ENCODE peak calls at places on chromosome 21, in six cellular contexts. F, H, N, V, S and P are unnamed samples. For H3K4me1, the result is how much of the 10 kb centered on the place peaks cover.

GRCh38 chr21:44376606-44377005 is 23.2 kb downstream of the TRPM2 start:
- DNase-seq in F (no peak), H (no peak), N (no peak), V (no peak), S (no peak), P (no peak)

GRCh38 chr21:31340942-31341487 is 3.0 kb downstream of the TIAM1 start:
- DNase-seq in F (no peak), H (no peak), N (no peak), V (no peak), S (no peak), P (no peak)

GRCh38 chr21:42376338-42376982 is 10.1 kb upstream of the TFF1 start:
- DNase-seq in F (no peak), H (peak), N (no peak), V (no peak), S (no peak), P (peak)

GRCh38 chr21:29508311-29508710 is 209.6 kb downstream of the BACH1 start:
- DNase-seq in F (no peak), H (no peak), N (no peak), V (no peak), S (no peak), P (no peak)

GRCh38 chr21:45305831-45306230 is 18.1 kb upstream of the POFUT2 start:
- DNase-seq in F (no peak), H (no peak), N (no peak), V (no peak), S (no peak), P (no peak)

GRCh38 chr21:25944672-25945213 is 210.0 kb downstream of the GABPA start:
- DNase-seq in F (no peak), H (no peak), N (peak), V (no peak), S (no peak), P (no peak)

GRCh38 chr21:23356905-23357304 is 2250.4 kb downstream of the MRPL39 start:
- DNase-seq in F (no peak), H (no peak), N (no peak), V (no peak), S (no peak), P (no peak)

GRCh38 chr21:34908424-34909055 is 140.6 kb downstream of the RUNX1 start:
- DNase-seq in F (no peak), H (peak), N (no peak), V (no peak), S (no peak), P (no peak)

GRCh38 chr21:31394309-31394708 is 50.2 kb upstream of the TIAM1 start:
- DNase-seq in F (no peak), H (no peak), N (no peak), V (no peak), S (no peak), P (no peak)

GRCh38 chr21:19565587-19565986 is 1162.0 kb upstream of the TMPRSS15 start:
- DNase-seq in F (no peak), H (peak), N (no peak), V (no peak), S (no peak), P (no peak)

GRCh38 chr21:43825936-43826622 is 36.7 kb downstream of the RRP1 start:
- DNase-seq in F (peak), H (peak), N (no peak), V (no peak), S (no peak), P (no peak)

GRCh38 chr21:34536820-34537219 is 24.8 kb upstream of the KCNE1 start:
- DNase-seq in F (no peak), H (no peak), N (peak), V (no peak), S (no peak), P (no peak)

GRCh38 chr21:14401217-14401616 is 18.3 kb upstream of the HSPA13 start:
- DNase-seq in F (no peak), H (no peak), N (no peak), V (no peak), S (no peak), P (no peak)

GRCh38 chr21:28818663-28819278 is 173.9 kb downstream of the LTN1 start:
- DNase-seq in F (no peak), H (no peak), N (no peak), V (no peak), S (no peak), P (no peak)

GRCh38 chr21:41361786-41362604 is at the start of gene MX2:
- DNase-seq in F (no peak), H (peak), N (peak), V (peak), S (no peak), P (peak)

GRCh38 chr21:23694396-23694795 is 1912.9 kb downstream of the MRPL39 start:
- DNase-seq in F (no peak), H (peak), N (no peak), V (no peak), S (no peak), P (no peak)

GRCh38 chr21:34802180-34802899 is 133.5 kb downstream of the CLIC6 start:
- DNase-seq in F (no peak), H (no peak), N (no peak), V (no peak), S (no peak), P (no peak)

GRCh38 chr21:44648557-44649311 is 2.5 kb downstream of the KRTAP10-11 start:
- DNase-seq in F (no peak), H (no peak), N (no peak), V (no peak), S (no peak), P (no peak)

GRCh38 chr21:32096411-32096810 is 182.4 kb downstream of the MIS18A start:
- DNase-seq in F (peak), H (peak), N (no peak), V (peak), S (peak), P (peak)

GRCh38 chr21:33041981-33042380 is 16.2 kb downstream of the OLIG2 start:
- DNase-seq in F (no peak), H (no peak), N (peak), V (no peak), S (no peak), P (no peak)

GRCh38 chr21:31459457-31459856 is 115.4 kb upstream of the TIAM1 start:
- DNase-seq in F (peak), H (no peak), N (no peak), V (no peak), S (no peak), P (no peak)

GRCh38 chr21:8992731-8993174 is 1528.6 kb upstream of the TPTE start:
- DNase-seq in F (no peak), H (peak), N (no peak), V (no peak), S (no peak), P (peak)

GRCh38 chr21:35298757-35299156 is 249.7 kb upstream of the RUNX1 start:
- DNase-seq in F (no peak), H (peak), N (no peak), V (no peak), S (no peak), P (no peak)

GRCh38 chr21:29196021-29196663 is 65.7 kb downstream of the MAP3K7CL start:
- DNase-seq in F (no peak), H (peak), N (peak), V (peak), S (no peak), P (peak)

GRCh38 chr21:29145837-29146453 is 15.5 kb downstream of the MAP3K7CL start:
- DNase-seq in F (no peak), H (no peak), N (no peak), V (no peak), S (no peak), P (no peak)

GRCh38 chr21:44926364-44927101 is 5.8 kb upstream of the ITGB2 start:
- DNase-seq in F (no peak), H (peak), N (peak), V (no peak), S (no peak), P (peak)

GRCh38 chr21:23968722-23969647 is 1638.3 kb downstream of the MRPL39 start:
- DNase-seq in F (peak), H (peak), N (peak), V (peak), S (peak), P (peak)

GRCh38 chr21:44653656-44654575 is 543 bp downstream of the KRTAP12-4 start:
- DNase-seq in F (no peak), H (no peak), N (no peak), V (no peak), S (no peak), P (no peak)

GRCh38 chr21:14687277-14687642 is 141.1 kb upstream of the SAMSN1 start:
- DNase-seq in F (no peak), H (no peak), N (no peak), V (peak), S (no peak), P (no peak)

GRCh38 chr21:43343095-43343991 is 83.6 kb downstream of the SIK1 start:
- DNase-seq in F (no peak), H (peak), N (no peak), V (no peak), S (no peak), P (no peak)

GRCh38 chr21:35204850-35205564 is 155.9 kb upstream of the RUNX1 start:
- DNase-seq in F (no peak), H (no peak), N (peak), V (peak), S (no peak), P (peak)

DNA sequence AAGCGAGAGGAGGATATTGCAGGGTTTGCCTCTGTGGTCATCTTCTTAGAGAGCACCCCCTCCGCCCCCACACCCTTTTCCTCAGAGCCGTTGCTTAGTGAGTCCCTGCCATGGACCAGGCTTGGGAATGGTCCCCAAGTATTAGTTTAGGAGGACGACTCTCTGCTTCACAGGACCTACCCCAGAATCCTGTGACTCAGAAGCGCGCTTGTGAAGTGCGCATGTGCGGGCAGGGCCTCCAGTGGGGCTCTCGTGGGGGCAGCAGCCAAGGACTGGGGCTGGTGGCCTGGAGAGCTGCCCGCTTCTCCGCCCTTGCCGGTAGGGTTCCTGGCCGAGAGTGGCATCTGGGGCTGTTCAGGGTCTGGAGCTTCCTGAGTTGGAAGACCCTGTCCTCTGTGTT is 37.3 kb upstream of the HMGN1 start:
- DNase-seq in F (no peak), H (no peak), N (no peak), V (no peak), S (no peak), P (no peak)
- H3K4me1 ChIP-seq in F (under half), H (under half), N (under half), V (under half), S (under half), P (under half)

GRCh38 chr21:39007532-39007931 is 175.7 kb downstream of the PSMG1 start:
- DNase-seq in F (no peak), H (peak), N (no peak), V (no peak), S (no peak), P (no peak)
- H3K4me2 ChIP-seq in F (no peak), H (no peak), N (no peak), V (no peak), S (no peak), P (no peak)

GRCh38 chr21:46557469-46557868 is 47.4 kb downstream of the S100B start:
- DNase-seq in F (no peak), H (no peak), N (no peak), V (no peak), S (no peak), P (no peak)

GRCh38 chr21:46555225-46555617 is 49.7 kb downstream of the S100B start:
- DNase-seq in F (no peak), H (no peak), N (no peak), V (no peak), S (no peak), P (no peak)

GRCh38 chr21:46555678-46556077 is 49.2 kb downstream of the S100B start:
- DNase-seq in F (no peak), H (no peak), N (no peak), V (no peak), S (no peak), P (no peak)

GRCh38 chr21:46557919-46558392 is 46.9 kb downstream of the S100B start:
- DNase-seq in F (no peak), H (no peak), N (no peak), V (no peak), S (no peak), P (no peak)

DNA sequence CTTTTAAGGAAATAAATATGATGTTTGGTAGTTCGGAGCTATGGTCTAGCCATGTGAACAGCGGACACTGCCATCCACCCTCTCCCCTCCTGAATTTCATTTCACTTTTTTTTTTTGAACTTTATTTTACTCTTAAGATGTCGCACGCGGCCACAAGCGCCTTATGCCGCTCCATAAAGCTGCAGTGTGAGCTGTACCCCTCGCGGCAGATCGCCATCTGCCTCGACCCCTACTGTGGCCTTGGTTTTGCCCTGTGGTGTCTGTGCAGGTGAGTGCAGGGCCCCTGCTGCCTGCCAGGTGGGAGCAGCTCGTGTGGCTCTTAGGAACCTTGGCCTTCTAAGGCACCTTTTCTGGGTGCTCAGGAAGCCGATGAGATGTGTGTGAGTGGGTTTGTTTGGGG is 48.1 kb downstream of the S100B start:
- DNase-seq in F (no peak), H (no peak), N (no peak), V (no peak), S (no peak), P (no peak)
- H3K4me1 ChIP-seq in F (under half), H (under half), N (under half), V (under half), S (under half), P (under half)

GRCh38 chr21:36613554-36613953 is 85.4 kb upstream of the SIM2 start:
- DNase-seq in F (no peak), H (peak), N (no peak), V (no peak), S (no peak), P (no peak)
- H3K4me2 ChIP-seq in F (no peak), H (peak), N (no peak), V (no peak), S (no peak), P (no peak)